ENCODE peak calls at places on chromosomes 3 and 15, in seven cellular contexts. Q, H, C, R, G, X and Z are unnamed samples.

GRCh38 chr3:197022405-197023231 is 7.0 kb downstream of the MELTF start:
- DNase-seq in X (no peak), C (no peak), Q (no peak), R (no peak), G (no peak), H (no peak), Z (no peak)

GRCh38 chr3:118636841-118637240 is 397.8 kb downstream of the IGSF11 start:
- DNase-seq in H (no peak), R (no peak), C (no peak), G (no peak), X (no peak), Q (no peak), Z (no peak)

GRCh38 chr3:141777957-141778813 is 15.0 kb downstream of the GRK7 start:
- DNase-seq in H (peak), G (no peak), R (no peak), X (no peak), C (no peak), Q (no peak), Z (no peak)

GRCh38 chr15:61661791-61662190 is 398.5 kb downstream of the VPS13C start:
- DNase-seq in C (peak), G (no peak), R (no peak), H (no peak), X (peak), Q (no peak), Z (no peak)

GRCh38 chr3:17077614-17078013 is 192.9 kb downstream of the PLCL2 start:
- DNase-seq in H (no peak), Q (no peak), X (no peak), R (no peak), C (peak), G (no peak), Z (no peak)

GRCh38 chr3:173153631-173154030 is 12.6 kb upstream of the SPATA16 start:
- DNase-seq in C (no peak), X (no peak), H (no peak), R (no peak), Q (no peak), G (no peak), Z (no peak)

GRCh38 chr15:45126535-45127158 is 3.0 kb downstream of the DUOXA1 start:
- DNase-seq in R (no peak), G (no peak), H (peak), C (no peak), Q (peak), X (no peak), Z (peak)

GRCh38 chr3:193788189-193788946 is 195.4 kb downstream of the OPA1 start:
- DNase-seq in Q (peak), R (peak), G (peak), X (peak), C (peak), H (peak), Z (peak)

GRCh38 chr15:41691471-41691870 is 31.3 kb downstream of the MGA start:
- DNase-seq in G (no peak), H (no peak), C (no peak), Q (no peak), R (no peak), X (peak), Z (no peak)

GRCh38 chr3:156353535-156353934 is 201.4 kb downstream of the SSR3 start:
- DNase-seq in X (no peak), Q (no peak), G (no peak), H (no peak), R (no peak), C (no peak), Z (no peak)

GRCh38 chr15:77507911-77508310 is 87.2 kb downstream of the HMG20A start:
- DNase-seq in Q (peak), R (peak), G (no peak), C (peak), X (peak), H (no peak), Z (no peak)

GRCh38 chr3:141477224-141477623 is 9.6 kb upstream of the RASA2 start:
- DNase-seq in X (peak), R (no peak), H (no peak), Q (no peak), G (no peak), C (no peak), Z (peak)

GRCh38 chr3:28317438-28318022 is 31.0 kb upstream of the ZCWPW2 start:
- DNase-seq in C (no peak), R (no peak), G (no peak), X (peak), Q (peak), H (peak), Z (peak)

GRCh38 chr15:37516628-37517027 is 416.3 kb upstream of the MEIS2 start:
- DNase-seq in C (no peak), R (no peak), Q (no peak), H (no peak), G (no peak), X (no peak), Z (no peak)

GRCh38 chr3:115448856-115449255 is 174.5 kb upstream of the GAP43 start:
- DNase-seq in R (no peak), X (no peak), G (no peak), H (no peak), C (no peak), Q (no peak), Z (no peak)

GRCh38 chr3:138856799-138857198 is 22.1 kb upstream of the PIK3CB start:
- DNase-seq in H (no peak), X (no peak), C (no peak), G (no peak), R (no peak), Q (no peak), Z (no peak)

GRCh38 chr3:150747909-150748568 is 14.9 kb downstream of the SIAH2 start:
- DNase-seq in R (no peak), X (no peak), C (no peak), Q (no peak), H (no peak), G (no peak), Z (no peak)

GRCh38 chr3:114632757-114633424 is 339.1 kb downstream of the TIGIT start:
- DNase-seq in X (no peak), R (no peak), Q (no peak), H (no peak), C (no peak), G (no peak), Z (no peak)

GRCh38 chr3:90033242-90033641 is 925.8 kb downstream of the EPHA3 start:
- DNase-seq in G (no peak), Q (no peak), H (no peak), X (no peak), R (no peak), C (no peak), Z (no peak)

GRCh38 chr15:29942548-29942947 is 120.3 kb upstream of the TJP1 start:
- DNase-seq in H (no peak), X (no peak), G (no peak), Q (no peak), C (no peak), R (no peak), Z (no peak)

GRCh38 chr3:51943451-51944391 is 1.6 kb downstream of the PARP3 start:
- DNase-seq in C (no peak), R (no peak), H (no peak), G (no peak), X (no peak), Q (no peak), Z (no peak)

GRCh38 chr3:158079599-158079998 is 26.6 kb downstream of the SHOX2 start:
- DNase-seq in H (no peak), G (no peak), Q (no peak), R (no peak), C (no peak), X (no peak), Z (no peak)

GRCh38 chr15:101406796-101407195 is 82.7 kb downstream of the PCSK6 start:
- DNase-seq in X (no peak), C (no peak), R (no peak), G (no peak), Q (no peak), H (no peak), Z (no peak)

GRCh38 chr15:98322551-98322950 is 325.8 kb upstream of the IGF1R start:
- DNase-seq in G (no peak), H (no peak), Q (no peak), X (no peak), R (no peak), C (no peak), Z (no peak)

GRCh38 chr3:172550347-172550943 is 27.2 kb upstream of the TNFSF10 start:
- DNase-seq in H (no peak), R (peak), G (no peak), X (peak), C (no peak), Q (peak), Z (peak)

GRCh38 chr3:134350861-134351311 is 23.4 kb downstream of the AMOTL2 start:
- DNase-seq in G (peak), C (peak), X (no peak), Q (no peak), H (peak), R (no peak), Z (no peak)

GRCh38 chr3:87437765-87438164 is 161.4 kb upstream of the POU1F1 start:
- DNase-seq in C (no peak), G (no peak), H (no peak), Q (no peak), X (peak), R (no peak), Z (peak)

GRCh38 chr15:45185069-45185779 is 2.5 kb downstream of the SHF start:
- DNase-seq in X (no peak), R (no peak), Q (no peak), G (no peak), C (no peak), H (no peak), Z (no peak)

GRCh38 chr3:38646630-38647029 is 2.9 kb downstream of the SCN5A start:
- DNase-seq in Q (no peak), H (no peak), X (no peak), C (no peak), G (no peak), R (no peak), Z (no peak)

GRCh38 chr3:127016461-127016860 is 33.5 kb downstream of the PLXNA1 start:
- DNase-seq in G (no peak), X (no peak), C (no peak), H (no peak), R (no peak), Q (no peak), Z (no peak)

GRCh38 chr15:40093224-40093842 is 15.3 kb downstream of the BMF start:
- DNase-seq in R (no peak), Q (peak), X (no peak), H (no peak), G (no peak), C (no peak), Z (no peak)

GRCh38 chr3:40422861-40423260 is 34.3 kb upstream of the RPL14 start:
- DNase-seq in R (no peak), C (no peak), H (no peak), Q (no peak), X (no peak), G (no peak), Z (no peak)

GRCh38 chr3:39814007-39814406 is 4.6 kb downstream of the MYRIP start:
- DNase-seq in G (no peak), R (no peak), H (no peak), C (no peak), Q (no peak), X (peak), Z (peak)

GRCh38 chr15:38260077-38260476 is 7.4 kb downstream of the SPRED1 start:
- DNase-seq in X (peak), C (no peak), G (no peak), R (no peak), Q (no peak), H (no peak), Z (peak)

DNA sequence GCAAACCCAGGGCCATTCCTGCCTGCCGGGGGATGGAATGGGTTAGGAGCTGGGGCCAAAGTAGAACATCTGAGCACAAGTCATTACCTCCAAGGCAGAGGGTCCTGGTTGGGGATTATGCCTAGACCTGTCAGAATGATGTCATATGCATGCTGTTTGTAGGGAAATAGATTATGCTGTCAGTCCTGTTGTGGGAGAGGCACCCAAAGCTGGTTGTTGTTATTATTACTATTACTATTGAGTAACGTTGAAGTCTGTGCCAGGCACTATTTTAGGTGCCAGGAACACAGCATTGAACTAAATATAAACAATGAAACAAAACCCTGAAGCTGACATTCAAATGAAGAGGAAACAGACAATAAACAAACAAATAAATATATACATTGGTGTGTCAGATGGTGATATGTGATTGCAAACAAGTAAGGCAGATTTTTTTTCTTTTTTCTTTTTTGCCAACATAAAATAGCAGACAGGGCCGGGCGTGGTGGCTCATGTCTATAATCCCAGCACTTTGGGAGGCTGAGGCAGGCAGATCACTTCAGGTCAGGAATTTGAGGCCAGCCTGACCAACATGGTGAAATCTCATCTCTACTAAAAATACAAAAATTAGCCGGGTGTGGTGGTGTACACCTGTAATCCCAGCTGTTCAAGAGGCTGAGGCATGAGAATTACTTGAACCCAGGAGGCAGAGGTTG is 2.0 kb downstream of the P4HTM start:
- DNase-seq in X (no peak), C (no peak), Q (no peak), R (no peak), G (no peak), H (no peak), Z (no peak)
- H3K27ac ChIP-seq in X (no peak), C (peak), Q (no peak), R (peak), G (no peak), H (no peak), Z (no peak)

GRCh38 chr3:42745776-42746454 is 27.1 kb downstream of the CCDC13 start:
- DNase-seq in H (no peak), G (no peak), C (no peak), Q (no peak), X (no peak), R (no peak), Z (no peak)

GRCh38 chr3:42749025-42749752 is 23.9 kb downstream of the CCDC13 start:
- DNase-seq in H (no peak), C (no peak), R (no peak), Q (no peak), X (no peak), G (no peak), Z (no peak)

GRCh38 chr3:42747581-42747980 is 25.5 kb downstream of the CCDC13 start:
- DNase-seq in X (no peak), G (no peak), Q (no peak), H (no peak), R (no peak), C (no peak), Z (no peak)

GRCh38 chr3:42745291-42745745 is 27.7 kb downstream of the CCDC13 start:
- DNase-seq in R (no peak), Q (no peak), X (no peak), H (no peak), G (no peak), C (no peak), Z (no peak)

GRCh38 chr3:42746455-42747450 is 26.3 kb downstream of the CCDC13 start:
- DNase-seq in H (no peak), R (no peak), X (peak), C (peak), G (no peak), Q (peak), Z (no peak)
- H3K27ac ChIP-seq in H (no peak), R (peak), X (no peak), C (peak), G (no peak), Q (no peak), Z (no peak)

DNA sequence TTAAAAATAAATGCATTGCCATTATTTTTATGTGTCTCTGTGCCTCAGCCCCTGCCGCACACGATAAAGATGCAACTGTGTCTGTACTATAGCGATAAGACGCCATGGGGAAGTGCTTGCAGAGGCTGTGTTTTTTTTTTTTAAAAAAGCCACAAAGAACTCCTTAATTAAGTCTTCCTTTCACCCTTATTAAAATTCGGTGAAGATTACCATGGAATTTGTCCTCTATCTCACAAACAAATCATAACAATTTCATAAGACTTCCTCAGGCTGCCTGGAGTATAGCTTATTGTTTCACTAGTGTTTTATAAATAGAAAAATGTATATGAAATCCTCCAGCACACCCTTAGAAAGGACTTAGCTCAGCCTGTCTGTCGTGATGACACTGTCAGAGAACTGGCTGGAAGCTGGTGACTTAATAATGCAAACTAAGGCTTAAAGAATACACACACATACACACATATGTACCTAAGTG is 374.8 kb upstream of the SLCO3A1 start:
- DNase-seq in X (no peak), G (no peak), Q (no peak), C (no peak), H (no peak), R (no peak), Z (no peak)
- H3K27ac ChIP-seq in X (no peak), G (no peak), Q (no peak), C (no peak), H (no peak), R (no peak), Z (no peak)

GRCh38 chr15:90030376-90030775 is 29.3 kb downstream of the ZNF710 start:
- DNase-seq in C (peak), H (no peak), X (no peak), R (no peak), Q (no peak), G (no peak), Z (no peak)
- H3K27ac ChIP-seq in C (peak), H (no peak), X (no peak), R (no peak), Q (no peak), G (no peak), Z (no peak)

DNA sequence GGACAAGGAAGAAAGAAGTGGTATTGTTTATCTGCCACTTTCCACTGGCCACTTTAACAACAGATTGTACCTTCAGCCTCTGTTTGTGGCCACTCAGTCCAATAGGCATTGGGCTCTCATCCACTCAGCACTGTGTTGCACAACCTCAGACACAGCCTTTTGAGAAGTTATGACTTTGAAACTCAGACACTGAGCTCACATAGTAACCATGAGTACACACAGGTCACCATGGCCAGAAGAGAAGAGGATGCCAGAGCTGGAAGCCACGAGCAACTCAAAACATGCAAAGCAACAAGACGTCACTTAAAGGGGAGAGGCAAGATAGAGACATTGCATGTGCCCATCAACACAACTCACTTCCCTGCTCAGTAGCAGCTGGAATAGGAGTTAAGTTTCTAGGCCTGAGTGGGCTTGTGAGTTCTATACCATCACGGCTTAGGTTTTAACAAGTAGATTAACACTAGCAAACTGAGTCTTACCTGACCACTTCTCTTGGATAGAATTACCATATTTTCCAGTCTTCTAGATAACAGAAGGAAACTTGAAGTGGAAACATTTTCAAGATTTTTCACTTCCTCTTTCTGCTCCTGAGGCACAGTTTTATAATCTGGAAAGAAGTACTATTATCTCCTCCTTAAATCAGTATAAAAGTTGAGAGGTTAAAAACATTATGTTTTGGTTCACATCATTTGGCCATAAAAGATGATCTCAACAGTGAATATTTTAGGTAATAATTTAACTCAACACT is 103.5 kb downstream of the IMPG2 start:
- DNase-seq in X (peak), Q (no peak), C (peak), G (peak), H (no peak), R (no peak), Z (peak)
- H3K27ac ChIP-seq in X (no peak), Q (no peak), C (peak), G (no peak), H (no peak), R (peak), Z (no peak)

DNA sequence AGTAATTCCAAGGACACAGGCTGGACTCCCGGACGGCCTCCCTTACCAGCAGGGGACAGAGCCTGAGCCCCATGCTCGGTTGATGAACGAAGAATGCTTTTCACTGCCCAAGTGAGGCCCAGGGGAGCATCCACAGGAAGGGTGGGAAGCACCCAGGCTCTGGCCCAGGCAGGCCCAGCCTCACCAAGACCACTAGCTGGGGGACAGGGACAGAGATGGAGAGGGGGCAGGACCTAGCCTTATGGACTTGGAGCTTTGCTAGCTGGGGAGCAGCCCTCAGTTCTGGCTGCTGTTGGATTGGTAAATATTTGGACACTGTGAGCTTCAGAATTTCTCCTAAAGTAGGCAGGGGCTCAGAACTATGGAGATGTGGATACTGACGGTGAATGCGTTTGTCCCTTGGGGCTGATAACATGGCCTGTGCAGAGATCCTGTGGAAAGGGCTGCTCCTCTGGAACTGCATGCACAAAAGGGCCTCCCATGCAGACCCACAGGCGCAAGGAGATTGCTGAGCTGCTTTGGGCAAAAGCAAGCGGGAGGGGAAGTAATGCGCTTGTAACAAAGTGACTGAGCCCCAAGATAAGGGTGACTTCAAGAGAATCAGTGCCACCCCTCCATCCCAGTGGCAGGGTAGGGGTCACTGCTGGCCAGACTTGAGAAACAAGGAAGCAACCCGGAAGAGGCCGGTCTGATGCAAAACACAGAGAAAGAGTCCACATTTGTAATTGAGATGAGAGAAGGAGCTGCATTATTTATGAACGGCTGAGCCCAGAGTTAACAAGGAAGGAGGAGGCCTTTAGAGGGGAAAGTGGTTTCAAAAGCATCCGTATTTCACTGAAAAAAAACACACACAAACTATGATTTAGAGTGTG is 70.1 kb upstream of the MEF2A start:
- DNase-seq in R (no peak), C (no peak), G (no peak), H (no peak), Q (no peak), X (no peak), Z (no peak)
- H3K27ac ChIP-seq in R (peak), C (no peak), G (no peak), H (no peak), Q (no peak), X (no peak), Z (no peak)

GRCh38 chr3:32820430-32820829 is 2.6 kb downstream of the TRIM71 start:
- DNase-seq in G (no peak), H (no peak), Q (no peak), X (no peak), C (no peak), R (no peak), Z (no peak)
- H3K27ac ChIP-seq in G (no peak), H (no peak), Q (no peak), X (no peak), C (no peak), R (no peak), Z (no peak)